ENCODE peak calls at places on chromosomes 6 and 20, in six cellular contexts. S, W, M, K, U and N are unnamed samples.

GRCh38 chr6:32666420-32667300 is at the start of gene HLA-DQB1:
- DNase-seq in S (peak), K (no peak), U (peak), W (no peak), M (peak), N (no peak)

GRCh38 chr20:64037199-64037497 is 1.2 kb downstream of the C20orf204 start:
- DNase-seq in S (no peak), M (no peak), U (no peak), K (peak), W (no peak), N (no peak)

GRCh38 chr6:110543106-110543505 is 66.7 kb upstream of the SLC22A16 start:
- DNase-seq in M (no peak), K (no peak), U (no peak), W (no peak), S (no peak), N (no peak)

GRCh38 chr6:142913036-142913510 is 31.9 kb downstream of the HIVEP2 start:
- DNase-seq in K (no peak), M (no peak), W (no peak), S (no peak), U (no peak), N (no peak)

GRCh38 chr6:31892821-31893220 is 4.7 kb downstream of the EHMT2 start:
- DNase-seq in M (no peak), W (no peak), S (no peak), K (no peak), U (no peak), N (no peak)

GRCh38 chr6:92737983-92738382 is 681.4 kb downstream of the EPHA7 start:
- DNase-seq in K (no peak), U (no peak), W (no peak), M (no peak), S (no peak), N (no peak)

GRCh38 chr6:29626948-29627761 is 5.8 kb downstream of the GABBR1 start:
- DNase-seq in W (no peak), S (no peak), U (no peak), K (peak), M (no peak), N (no peak)

GRCh38 chr20:38806855-38807655 is 1.6 kb downstream of the PPP1R16B start:
- DNase-seq in K (no peak), W (no peak), S (no peak), U (no peak), M (no peak), N (no peak)

GRCh38 chr20:23149623-23150279 is 63.6 kb upstream of the CD93 start:
- DNase-seq in S (no peak), W (no peak), K (no peak), U (no peak), M (no peak), N (no peak)

GRCh38 chr6:84645000-84645399 is 119.4 kb downstream of the TBX18 start:
- DNase-seq in M (no peak), U (peak), S (no peak), W (no peak), K (no peak), N (no peak)

GRCh38 chr6:149318581-149319286 is 1.2 kb downstream of the TAB2 start:
- DNase-seq in K (no peak), W (no peak), S (no peak), M (no peak), U (peak), N (peak)

GRCh38 chr20:21534453-21534852 is 20.6 kb upstream of the NKX2-2 start:
- DNase-seq in M (no peak), K (no peak), U (no peak), W (no peak), S (no peak), N (no peak)

GRCh38 chr20:23492292-23492691 is 1.4 kb downstream of the CST8 start:
- DNase-seq in K (no peak), W (no peak), M (no peak), U (no peak), S (no peak), N (no peak)

GRCh38 chr6:146984251-146984924 is 219.8 kb upstream of the STXBP5 start:
- DNase-seq in S (no peak), W (no peak), U (no peak), M (no peak), K (no peak), N (no peak)

GRCh38 chr6:72260489-72260888 is 361.4 kb upstream of the KCNQ5 start:
- DNase-seq in S (no peak), U (no peak), W (no peak), M (no peak), K (no peak), N (no peak)

GRCh38 chr20:50092436-50092835 is 20.5 kb downstream of the UBE2V1 start:
- DNase-seq in S (no peak), K (no peak), M (no peak), W (no peak), U (no peak), N (no peak)